ENCODE peak calls at places on chromosomes 2 and 18, in four cellular contexts. L is IMR-90, D is A549, I is K562. S is an unnamed sample.

GRCh38 chr2:128234613-128235012 is 84.1 kb downstream of the HS6ST1 start:
- DNase-seq in L (no peak), D (no peak), I (no peak), S (no peak)

GRCh38 chr2:44120428-44120827 is 48.2 kb upstream of the PPM1B start:
- DNase-seq in L (peak; percentile 93), D (no peak), I (no peak), S (no peak)

GRCh38 chr2:240566203-240567136 is 1.8 kb upstream of the RNPEPL1 start:
- DNase-seq in L (peak; percentile 70), D (peak; percentile 91), I (peak; percentile 71), S (peak; percentile 57)

GRCh38 chr2:105409717-105410116 is 10.9 kb upstream of the FHL2 start:
- DNase-seq in L (peak; percentile 91), D (peak; percentile 45), I (no peak), S (no peak)

GRCh38 chr2:241114836-241115235 is 12.7 kb upstream of the MTERF4 start:
- DNase-seq in L (no peak), D (no peak), I (no peak), S (no peak)

GRCh38 chr2:70922591-70923234 is 13.0 kb upstream of the ATP6V1B1 start:
- DNase-seq in L (no peak), D (no peak), I (no peak), S (no peak)

GRCh38 chr2:109159096-109159495 is 30.1 kb downstream of the SH3RF3 start:
- DNase-seq in L (no peak), D (no peak), I (no peak), S (no peak)

GRCh38 chr2:32061973-32062861 is 1.1 kb upstream of the SPAST start:
- DNase-seq in L (peak; percentile 19), D (no peak), I (peak; percentile 37), S (no peak)

GRCh38 chr18:57787068-57787682 is 15.9 kb downstream of the ATP8B1 start:
- DNase-seq in L (no peak), D (no peak), I (no peak), S (no peak)

GRCh38 chr2:172967036-172967982 is 108.3 kb upstream of the MAP3K20 start:
- DNase-seq in L (no peak), D (no peak), I (no peak), S (no peak)

GRCh38 chr2:110948027-110948687 is 172.6 kb upstream of the BCL2L11 start:
- DNase-seq in L (no peak), D (no peak), I (no peak), S (no peak)

GRCh38 chr2:214481204-214481603 is 70.3 kb downstream of the VWC2L start:
- DNase-seq in L (peak; percentile 66), D (no peak), I (no peak), S (no peak)

GRCh38 chr2:8189316-8189715 is 492.5 kb upstream of the ID2 start:
- DNase-seq in L (no peak), D (no peak), I (no peak), S (no peak)

GRCh38 chr2:226644342-226644957 is 155.2 kb downstream of the IRS1 start:
- DNase-seq in L (peak; percentile 87), D (no peak), I (no peak), S (no peak)

GRCh38 chr2:9336534-9337354 is 86.6 kb downstream of the ITGB1BP1 start:
- DNase-seq in L (peak; percentile 97), D (peak; percentile 71), I (peak; percentile 68), S (no peak)

GRCh38 chr2:145431181-145431951 is 911.4 kb upstream of the ZEB2 start:
- DNase-seq in L (no peak), D (peak; percentile 11), I (no peak), S (no peak)

GRCh38 chr2:240235149-240235803 is 94.8 kb upstream of the OTOS start:
- DNase-seq in L (no peak), D (no peak), I (no peak), S (no peak)

GRCh38 chr2:222844323-222844722 is 16.5 kb upstream of the ACSL3 start:
- DNase-seq in L (peak; percentile 96), D (peak; percentile 71), I (no peak), S (no peak)

GRCh38 chr2:43033466-43034241 is 192.8 kb downstream of the ZFP36L2 start:
- DNase-seq in L (no peak), D (no peak), I (no peak), S (no peak)

GRCh38 chr2:114063346-114063745 is 173.5 kb downstream of the ACTR3 start:
- DNase-seq in L (no peak), D (no peak), I (no peak), S (no peak)

GRCh38 chr2:15471606-15472005 is 89.5 kb downstream of the NBAS start:
- DNase-seq in L (no peak), D (peak; percentile 29), I (no peak), S (no peak)

GRCh38 chr2:217262916-217263315 is 403.1 kb upstream of the TNP1 start:
- DNase-seq in L (no peak), D (no peak), I (no peak), S (no peak)

GRCh38 chr2:224836263-224836662 is 120.1 kb upstream of the CCDC195 start:
- DNase-seq in L (peak; percentile 48), D (no peak), I (no peak), S (no peak)

GRCh38 chr2:219875036-219875435 is 247.6 kb downstream of the SLC4A3 start:
- DNase-seq in L (no peak), D (no peak), I (no peak), S (no peak)

GRCh38 chr18:79739440-79739778 is 58.3 kb upstream of the KCNG2 start:
- DNase-seq in L (no peak), D (no peak), I (no peak), S (no peak)

GRCh38 chr2:106197878-106198277 is 3.8 kb upstream of the UXS1 start:
- DNase-seq in L (peak; percentile 92), D (no peak), I (no peak), S (no peak)

GRCh38 chr2:94861308-94862152 is 9.7 kb upstream of the TEKT4 start:
- DNase-seq in L (no peak), D (no peak), I (no peak), S (no peak)

GRCh38 chr18:8562065-8562464 is 47.2 kb upstream of the RAB12 start:
- DNase-seq in L (no peak), D (no peak), I (no peak), S (no peak)

GRCh38 chr18:8556424-8556823 is 52.8 kb upstream of the RAB12 start:
- DNase-seq in L (no peak), D (no peak), I (no peak), S (no peak)

GRCh38 chr18:8562914-8563313 is 46.3 kb upstream of the RAB12 start:
- DNase-seq in L (no peak), D (no peak), I (no peak), S (no peak)

GRCh38 chr18:8559612-8560011 is 49.6 kb upstream of the RAB12 start:
- DNase-seq in L (peak; percentile 18), D (no peak), I (no peak), S (no peak)

DNA sequence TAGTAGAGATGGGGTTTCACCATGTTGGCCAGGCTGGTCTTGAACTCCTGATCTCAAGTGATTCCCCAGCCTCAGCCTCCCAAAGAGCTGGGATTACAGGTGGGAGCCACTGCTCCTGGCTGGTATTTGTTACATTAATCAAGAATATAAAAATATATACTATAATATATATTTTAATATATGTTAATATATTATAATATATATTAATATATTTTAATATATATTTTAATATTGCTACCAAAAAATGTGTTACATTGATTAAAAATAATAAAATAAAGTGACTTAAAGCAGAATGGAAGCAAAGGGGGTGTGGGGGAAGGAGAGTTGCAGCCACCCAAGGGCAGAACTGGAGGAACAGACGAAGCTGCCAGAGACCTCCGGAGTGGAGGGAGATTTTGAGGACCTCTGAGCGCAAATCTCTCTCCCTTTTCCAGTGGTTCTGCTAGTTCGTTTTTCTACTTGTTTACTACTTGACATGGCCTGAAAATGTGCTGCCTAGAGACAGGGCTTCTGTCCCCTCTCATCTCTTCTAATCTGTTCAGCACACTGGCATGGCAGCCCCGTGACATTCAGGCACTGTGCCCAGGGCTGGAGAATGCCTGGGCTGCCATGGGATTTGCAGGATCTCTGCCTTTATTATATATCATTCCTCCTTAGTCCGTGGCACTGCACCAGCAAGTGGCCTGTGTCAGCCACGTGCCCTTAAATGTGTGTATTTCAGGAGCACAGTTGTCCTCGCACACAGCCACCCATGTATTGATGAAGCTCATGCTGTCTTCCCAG is 47.9 kb upstream of the RAB12 start:
- DNase-seq in L (no peak), D (no peak), I (no peak), S (no peak)
- TF ChIP-seq ELK1 in L (no peak), D (no peak), I (no peak), S (no peak)

DNA sequence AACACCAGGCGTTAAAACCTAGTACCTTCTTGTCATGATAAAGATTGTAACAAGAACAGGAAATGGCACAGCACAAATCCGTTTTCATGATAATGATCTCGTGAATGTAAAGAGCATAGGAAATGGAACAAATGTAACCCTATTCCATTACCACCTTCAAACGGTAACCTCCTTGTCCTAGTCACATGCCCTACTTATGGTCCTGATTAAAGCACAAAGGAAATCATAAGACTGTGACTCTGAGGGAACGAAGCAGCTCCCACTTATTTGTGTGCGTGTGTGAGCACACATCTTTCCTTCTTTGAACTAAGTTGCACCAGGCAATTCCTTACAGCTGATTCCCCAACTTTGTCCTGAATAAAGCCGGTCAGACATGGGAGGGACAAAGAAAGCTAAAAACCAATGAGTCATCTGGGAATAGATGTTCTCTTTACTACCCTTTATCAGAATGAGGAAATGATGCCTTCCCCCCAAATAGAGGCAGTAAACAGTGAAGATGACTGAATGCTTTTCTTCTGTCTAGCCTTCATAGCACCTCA is 192.6 kb downstream of the IKZF2 start:
- DNase-seq in L (peak; percentile 45), D (no peak), I (no peak), S (no peak)
- TF ChIP-seq ELK1 in L (no peak), D (no peak), I (no peak), S (no peak)

GRCh38 chr2:39710807-39711206 is 45.1 kb downstream of the TMEM178A start:
- DNase-seq in L (no peak), D (no peak), I (no peak), S (no peak)
- TF ChIP-seq ELK1 in L (no peak), D (no peak), I (no peak), S (no peak)

GRCh38 chr18:21448301-21448700 is 152.2 kb downstream of the ESCO1 start:
- DNase-seq in L (no peak), D (no peak), I (no peak), S (no peak)
- TF ChIP-seq ELK1 in L (no peak), D (no peak), I (no peak), S (no peak)

DNA sequence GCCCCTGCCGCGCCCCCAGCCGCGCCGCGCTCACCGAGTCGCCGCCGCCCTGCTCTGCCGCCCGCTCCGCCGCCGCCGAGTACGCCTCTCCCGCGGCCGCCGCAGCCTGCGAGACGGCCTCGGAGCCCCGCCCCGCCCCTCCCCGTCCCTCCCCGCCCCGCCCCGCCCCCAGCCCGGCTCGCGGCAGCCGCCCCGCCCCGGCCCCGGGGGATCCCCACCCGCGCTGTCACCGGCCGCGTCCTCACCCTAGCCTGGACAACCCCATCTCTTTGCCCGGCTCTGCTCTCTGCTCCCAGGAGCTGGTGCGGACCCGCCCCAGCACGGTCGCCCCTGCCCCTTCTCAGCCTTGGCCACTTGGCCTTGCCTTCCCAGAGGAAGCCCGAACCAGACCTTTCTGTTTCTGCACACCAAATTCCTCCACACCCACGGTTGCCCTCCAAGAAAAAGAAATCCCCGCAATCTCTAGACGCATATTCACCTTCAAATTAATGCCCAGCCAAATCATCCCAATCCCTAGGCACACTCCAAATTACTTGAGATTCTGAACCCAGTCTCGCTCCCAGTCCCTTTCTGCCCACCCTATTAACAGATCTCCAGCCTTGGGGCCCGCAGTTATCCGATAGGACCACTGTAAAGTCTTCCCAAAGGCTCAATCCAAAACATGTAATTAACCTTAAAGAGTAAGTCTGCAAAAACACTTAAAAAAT is at the start of gene CYRIA:
- DNase-seq in L (no peak), D (no peak), I (peak; percentile 87), S (no peak)
- TF ChIP-seq ELK1 in L (no peak), D (no peak), I (no peak), S (no peak)

GRCh38 chr2:139122711-139123158 is 342.5 kb upstream of the NXPH2 start:
- DNase-seq in L (no peak), D (no peak), I (peak; percentile 5), S (no peak)
- TF ChIP-seq ELK1 in L (no peak), D (no peak), I (no peak), S (no peak)